ENCODE peak calls at places on chromosomes 7 and 10, in five cellular contexts. X is mammary epithelial cell; L is fibroblast of gingiva; P is spleen; Z is stimulated activated CD8-positive, alpha-beta memory T cell treated with anti-CD3 and anti-CD28 coated beads, Interleukin-15, amount 100 ng/mL, for 24 hours. N is an unnamed sample.

GRCh38 chr10:17394854-17395253 is 59.5 kb downstream of the ST8SIA6 start:
- DNase-seq in X (no peak), L (no peak), P (no peak), Z (no peak), N (peak; percentile 43)

GRCh38 chr7:2643386-2644229 is 11.8 kb downstream of the TTYH3 start:
- DNase-seq in X (no peak), L (no peak), P (no peak), Z (no peak), N (no peak)

GRCh38 chr7:79211724-79212123 is 241.7 kb downstream of the MAGI2 start:
- DNase-seq in X (peak; percentile 9), L (peak; percentile 18), P (no peak), Z (no peak), N (peak; percentile 73)

GRCh38 chr10:1155791-1156615 is 99.8 kb downstream of the WDR37 start:
- DNase-seq in X (no peak), L (no peak), P (no peak), Z (no peak), N (no peak)

GRCh38 chr10:103890194-103890658 is 27.8 kb downstream of the STN1 start:
- DNase-seq in X (peak; percentile 82), L (no peak), P (no peak), Z (no peak), N (peak; percentile 8)

GRCh38 chr7:81688622-81689411 is 81.0 kb downstream of the HGF start:
- DNase-seq in X (no peak), L (no peak), P (no peak), Z (no peak), N (no peak)

GRCh38 chr10:97713351-97713827 is at the start of gene MARVELD1:
- DNase-seq in X (peak; percentile 66), L (peak; percentile 94), P (no peak), Z (no peak), N (peak; percentile 64)

GRCh38 chr7:156074084-156074483 is 261.8 kb upstream of the SHH start:
- DNase-seq in X (no peak), L (no peak), P (no peak), Z (no peak), N (no peak)

GRCh38 chr7:91949221-91950009 is 8.8 kb downstream of the AKAP9 start:
- DNase-seq in X (peak; percentile 24), L (no peak), P (no peak), Z (no peak), N (peak; percentile 89)

GRCh38 chr10:53619678-53620077 is 847.1 kb upstream of the MBL2 start:
- DNase-seq in X (peak; percentile 68), L (no peak), P (no peak), Z (no peak), N (no peak)

GRCh38 chr7:44157116-44158059 is 16.3 kb upstream of the MYL7 start:
- DNase-seq in X (no peak), L (no peak), P (no peak), Z (no peak), N (no peak)

GRCh38 chr7:69813637-69814240 is 215.5 kb downstream of the AUTS2 start:
- DNase-seq in X (no peak), L (peak; percentile 39), P (no peak), Z (no peak), N (no peak)

N was measured in OCI-M1.